ENCODE peak calls at places on chromosomes 1 and 21, in ten cellular contexts. One of them, this sample, is unnamed.
A peak's percentile ranks its signal among the peaks of the same experiment; 100 is the strongest.

GRCh38 chr1:49102752-49103151 is 326.1 kb upstream of the BEND5 start:
- DNase-seq in heart left ventricle: no peak
- DNase-seq in lower leg skin: no peak
- DNase-seq in gastrocnemius medialis: no peak
- DNase-seq in erythroblast: no peak
- DNase-seq in tibial nerve: no peak
- DNase-seq in sigmoid colon: no peak
- DNase-seq in esophagus squamous epithelium: no peak
- DNase-seq in NB4: no peak
- DNase-seq in breast epithelium: no peak
- DNase-seq in this sample: no peak

GRCh38 chr1:83818916-83819315 is 180.0 kb downstream of the TTLL7 start:
- DNase-seq in lower leg skin: no peak
- DNase-seq in erythroblast: peak; percentile 57
- DNase-seq in NB4: peak; percentile 60
- DNase-seq in heart left ventricle: no peak
- DNase-seq in breast epithelium: no peak
- DNase-seq in gastrocnemius medialis: no peak
- DNase-seq in tibial nerve: no peak
- DNase-seq in sigmoid colon: no peak
- DNase-seq in esophagus squamous epithelium: no peak
- DNase-seq in this sample: peak; percentile 71

GRCh38 chr21:43923391-43923790 is 58.4 kb downstream of the AGPAT3 start:
- DNase-seq in lower leg skin: no peak
- DNase-seq in tibial nerve: no peak
- DNase-seq in NB4: no peak
- DNase-seq in gastrocnemius medialis: no peak
- DNase-seq in esophagus squamous epithelium: no peak
- DNase-seq in sigmoid colon: peak; percentile 67
- DNase-seq in erythroblast: no peak
- DNase-seq in breast epithelium: no peak
- DNase-seq in heart left ventricle: no peak
- DNase-seq in this sample: no peak

GRCh38 chr1:175040324-175040910 is 17.2 kb upstream of the MRPS14 start:
- DNase-seq in breast epithelium: no peak
- DNase-seq in tibial nerve: no peak
- DNase-seq in NB4: no peak
- DNase-seq in lower leg skin: no peak
- DNase-seq in heart left ventricle: no peak
- DNase-seq in gastrocnemius medialis: no peak
- DNase-seq in erythroblast: no peak
- DNase-seq in esophagus squamous epithelium: no peak
- DNase-seq in sigmoid colon: no peak
- DNase-seq in this sample: no peak

GRCh38 chr1:223176437-223176836 is 33.4 kb upstream of the TLR5 start:
- DNase-seq in lower leg skin: no peak
- DNase-seq in breast epithelium: no peak
- DNase-seq in esophagus squamous epithelium: no peak
- DNase-seq in tibial nerve: no peak
- DNase-seq in gastrocnemius medialis: no peak
- DNase-seq in erythroblast: no peak
- DNase-seq in NB4: no peak
- DNase-seq in sigmoid colon: no peak
- DNase-seq in heart left ventricle: no peak
- DNase-seq in this sample: no peak

GRCh38 chr1:194338241-194338948 is 1152.0 kb upstream of the B3GALT2 start:
- DNase-seq in heart left ventricle: no peak
- DNase-seq in erythroblast: no peak
- DNase-seq in esophagus squamous epithelium: no peak
- DNase-seq in lower leg skin: no peak
- DNase-seq in NB4: no peak
- DNase-seq in sigmoid colon: no peak
- DNase-seq in tibial nerve: no peak
- DNase-seq in gastrocnemius medialis: no peak
- DNase-seq in breast epithelium: no peak
- DNase-seq in this sample: no peak

GRCh38 chr21:38733973-38734546 is 71.7 kb upstream of the ETS2 start:
- DNase-seq in erythroblast: peak; percentile 56
- DNase-seq in esophagus squamous epithelium: peak; percentile 8
- DNase-seq in breast epithelium: peak; percentile 78
- DNase-seq in heart left ventricle: peak; percentile 89
- DNase-seq in gastrocnemius medialis: peak; percentile 72
- DNase-seq in NB4: peak; percentile 72
- DNase-seq in tibial nerve: peak; percentile 94
- DNase-seq in lower leg skin: peak; percentile 89
- DNase-seq in sigmoid colon: peak; percentile 92
- DNase-seq in this sample: peak; percentile 94

GRCh38 chr1:208048904-208049303 is 138.0 kb upstream of the CD34 start:
- DNase-seq in NB4: peak; percentile 46
- DNase-seq in heart left ventricle: no peak
- DNase-seq in gastrocnemius medialis: no peak
- DNase-seq in breast epithelium: no peak
- DNase-seq in erythroblast: no peak
- DNase-seq in sigmoid colon: no peak
- DNase-seq in esophagus squamous epithelium: no peak
- DNase-seq in tibial nerve: no peak
- DNase-seq in lower leg skin: peak; percentile 73
- DNase-seq in this sample: no peak

GRCh38 chr1:166843769-166844596 is 4.7 kb downstream of the POGK start:
- DNase-seq in erythroblast: no peak
- DNase-seq in NB4: no peak
- DNase-seq in sigmoid colon: no peak
- DNase-seq in gastrocnemius medialis: no peak
- DNase-seq in heart left ventricle: no peak
- DNase-seq in lower leg skin: no peak
- DNase-seq in esophagus squamous epithelium: no peak
- DNase-seq in breast epithelium: no peak
- DNase-seq in tibial nerve: no peak
- DNase-seq in this sample: no peak

GRCh38 chr21:32645261-32646182 is 33.3 kb upstream of the CFAP298 start:
- DNase-seq in esophagus squamous epithelium: no peak
- DNase-seq in sigmoid colon: no peak
- DNase-seq in lower leg skin: no peak
- DNase-seq in tibial nerve: no peak
- DNase-seq in erythroblast: peak; percentile 16
- DNase-seq in breast epithelium: no peak
- DNase-seq in gastrocnemius medialis: no peak
- DNase-seq in heart left ventricle: no peak
- DNase-seq in NB4: no peak
- DNase-seq in this sample: no peak

GRCh38 chr1:218865591-218865990 is 308.1 kb upstream of the LYPLAL1 start:
- DNase-seq in sigmoid colon: no peak
- DNase-seq in heart left ventricle: no peak
- DNase-seq in erythroblast: no peak
- DNase-seq in lower leg skin: no peak
- DNase-seq in breast epithelium: no peak
- DNase-seq in esophagus squamous epithelium: no peak
- DNase-seq in gastrocnemius medialis: no peak
- DNase-seq in NB4: no peak
- DNase-seq in tibial nerve: no peak
- DNase-seq in this sample: no peak

GRCh38 chr1:190011585-190011984 is 466.1 kb downstream of the BRINP3 start:
- DNase-seq in tibial nerve: no peak
- DNase-seq in lower leg skin: no peak
- DNase-seq in breast epithelium: no peak
- DNase-seq in gastrocnemius medialis: no peak
- DNase-seq in sigmoid colon: no peak
- DNase-seq in esophagus squamous epithelium: no peak
- DNase-seq in erythroblast: no peak
- DNase-seq in NB4: no peak
- DNase-seq in heart left ventricle: no peak
- DNase-seq in this sample: no peak

GRCh38 chr1:66231162-66232077 is 302.5 kb upstream of the SGIP1 start:
- DNase-seq in breast epithelium: no peak
- DNase-seq in erythroblast: no peak
- DNase-seq in sigmoid colon: no peak
- DNase-seq in lower leg skin: no peak
- DNase-seq in heart left ventricle: no peak
- DNase-seq in NB4: no peak
- DNase-seq in gastrocnemius medialis: no peak
- DNase-seq in esophagus squamous epithelium: no peak
- DNase-seq in tibial nerve: no peak
- DNase-seq in this sample: no peak

GRCh38 chr21:39633043-39633442 is 20.3 kb downstream of the B3GALT5 start:
- DNase-seq in tibial nerve: no peak
- DNase-seq in breast epithelium: no peak
- DNase-seq in heart left ventricle: no peak
- DNase-seq in sigmoid colon: no peak
- DNase-seq in erythroblast: no peak
- DNase-seq in NB4: no peak
- DNase-seq in esophagus squamous epithelium: no peak
- DNase-seq in lower leg skin: no peak
- DNase-seq in gastrocnemius medialis: no peak
- DNase-seq in this sample: no peak

GRCh38 chr1:109497449-109498160 is 3.7 kb downstream of the CYB561D1 start:
- DNase-seq in tibial nerve: no peak
- DNase-seq in erythroblast: no peak
- DNase-seq in sigmoid colon: no peak
- DNase-seq in breast epithelium: no peak
- DNase-seq in esophagus squamous epithelium: no peak
- DNase-seq in lower leg skin: no peak
- DNase-seq in gastrocnemius medialis: no peak
- DNase-seq in NB4: peak; percentile 59
- DNase-seq in heart left ventricle: no peak
- DNase-seq in this sample: no peak

GRCh38 chr1:226939439-226940028 is 560 bp upstream of the COQ8A start:
- DNase-seq in esophagus squamous epithelium: no peak
- DNase-seq in NB4: no peak
- DNase-seq in gastrocnemius medialis: peak; percentile 73
- DNase-seq in heart left ventricle: peak; percentile 69
- DNase-seq in erythroblast: peak; percentile 86
- DNase-seq in lower leg skin: peak; percentile 56
- DNase-seq in breast epithelium: peak; percentile 41
- DNase-seq in sigmoid colon: peak; percentile 84
- DNase-seq in tibial nerve: no peak
- DNase-seq in this sample: peak; percentile 79

GRCh38 chr1:234604726-234605492 is 5.1 kb downstream of the IRF2BP2 start:
- DNase-seq in breast epithelium: no peak
- DNase-seq in heart left ventricle: no peak
- DNase-seq in NB4: peak; percentile 62
- DNase-seq in gastrocnemius medialis: no peak
- DNase-seq in esophagus squamous epithelium: no peak
- DNase-seq in lower leg skin: no peak
- DNase-seq in sigmoid colon: no peak
- DNase-seq in erythroblast: peak; percentile 94
- DNase-seq in tibial nerve: no peak
- DNase-seq in this sample: no peak

GRCh38 chr1:67290236-67290635 is 17.4 kb upstream of the IL12RB2 start:
- DNase-seq in erythroblast: no peak
- DNase-seq in esophagus squamous epithelium: no peak
- DNase-seq in lower leg skin: no peak
- DNase-seq in NB4: no peak
- DNase-seq in tibial nerve: no peak
- DNase-seq in heart left ventricle: no peak
- DNase-seq in gastrocnemius medialis: no peak
- DNase-seq in sigmoid colon: no peak
- DNase-seq in breast epithelium: no peak
- DNase-seq in this sample: no peak

GRCh38 chr1:172144445-172145060 is 275.9 kb upstream of the C1orf105 start:
- DNase-seq in heart left ventricle: peak; percentile 84
- DNase-seq in breast epithelium: peak; percentile 39
- DNase-seq in tibial nerve: peak; percentile 72
- DNase-seq in sigmoid colon: peak; percentile 96
- DNase-seq in esophagus squamous epithelium: no peak
- DNase-seq in gastrocnemius medialis: peak; percentile 74
- DNase-seq in erythroblast: no peak
- DNase-seq in lower leg skin: peak; percentile 85
- DNase-seq in NB4: no peak
- DNase-seq in this sample: peak; percentile 51

GRCh38 chr1:99852648-99853047 is 2.5 kb downstream of the AGL start:
- DNase-seq in breast epithelium: no peak
- DNase-seq in sigmoid colon: no peak
- DNase-seq in heart left ventricle: no peak
- DNase-seq in esophagus squamous epithelium: no peak
- DNase-seq in tibial nerve: no peak
- DNase-seq in NB4: no peak
- DNase-seq in gastrocnemius medialis: no peak
- DNase-seq in lower leg skin: no peak
- DNase-seq in erythroblast: no peak
- DNase-seq in this sample: no peak

GRCh38 chr1:155052412-155053400 is 1.6 kb downstream of the ADAM15 start:
- DNase-seq in erythroblast: peak; percentile 62
- DNase-seq in sigmoid colon: no peak
- DNase-seq in esophagus squamous epithelium: no peak
- DNase-seq in gastrocnemius medialis: no peak
- DNase-seq in breast epithelium: no peak
- DNase-seq in heart left ventricle: peak; percentile 82
- DNase-seq in tibial nerve: no peak
- DNase-seq in NB4: peak; percentile 69
- DNase-seq in lower leg skin: no peak
- DNase-seq in this sample: peak; percentile 31

GRCh38 chr21:41583274-41583790 is 75.4 kb upstream of the TMPRSS2 start:
- DNase-seq in sigmoid colon: no peak
- DNase-seq in gastrocnemius medialis: no peak
- DNase-seq in esophagus squamous epithelium: no peak
- DNase-seq in heart left ventricle: no peak
- DNase-seq in breast epithelium: peak; percentile 40
- DNase-seq in NB4: no peak
- DNase-seq in lower leg skin: no peak
- DNase-seq in tibial nerve: no peak
- DNase-seq in erythroblast: no peak
- DNase-seq in this sample: peak; percentile 44
- TF ChIP-seq POLR2A in sigmoid colon: no peak
- TF ChIP-seq POLR2A in gastrocnemius medialis: no peak
- TF ChIP-seq POLR2A in esophagus squamous epithelium: no peak
- TF ChIP-seq POLR2A in heart left ventricle: no peak
- TF ChIP-seq POLR2A in breast epithelium: no peak
- TF ChIP-seq POLR2A in NB4: no peak
- TF ChIP-seq POLR2A in lower leg skin: no peak
- TF ChIP-seq POLR2A in tibial nerve: no peak
- TF ChIP-seq POLR2A in erythroblast: no peak
- TF ChIP-seq POLR2A in this sample: no peak

GRCh38 chr1:168834225-168834872 is 105.3 kb upstream of the DPT start:
- DNase-seq in breast epithelium: no peak
- DNase-seq in tibial nerve: no peak
- DNase-seq in sigmoid colon: no peak
- DNase-seq in gastrocnemius medialis: no peak
- DNase-seq in esophagus squamous epithelium: no peak
- DNase-seq in NB4: no peak
- DNase-seq in erythroblast: no peak
- DNase-seq in heart left ventricle: no peak
- DNase-seq in lower leg skin: no peak
- DNase-seq in this sample: no peak
- TF ChIP-seq POLR2A in breast epithelium: no peak
- TF ChIP-seq POLR2A in tibial nerve: no peak
- TF ChIP-seq POLR2A in sigmoid colon: no peak
- TF ChIP-seq POLR2A in gastrocnemius medialis: no peak
- TF ChIP-seq POLR2A in esophagus squamous epithelium: no peak
- TF ChIP-seq POLR2A in NB4: no peak
- TF ChIP-seq POLR2A in erythroblast: no peak
- TF ChIP-seq POLR2A in heart left ventricle: no peak
- TF ChIP-seq POLR2A in lower leg skin: no peak
- TF ChIP-seq POLR2A in this sample: peak; percentile 10

GRCh38 chr1:229133151-229133550 is 137.8 kb upstream of the RAB4A start:
- DNase-seq in NB4: no peak
- DNase-seq in breast epithelium: no peak
- DNase-seq in gastrocnemius medialis: no peak
- DNase-seq in esophagus squamous epithelium: no peak
- DNase-seq in heart left ventricle: no peak
- DNase-seq in lower leg skin: no peak
- DNase-seq in tibial nerve: no peak
- DNase-seq in sigmoid colon: no peak
- DNase-seq in erythroblast: no peak
- DNase-seq in this sample: no peak
- TF ChIP-seq POLR2A in NB4: no peak
- TF ChIP-seq POLR2A in breast epithelium: no peak
- TF ChIP-seq POLR2A in gastrocnemius medialis: no peak
- TF ChIP-seq POLR2A in esophagus squamous epithelium: no peak
- TF ChIP-seq POLR2A in heart left ventricle: no peak
- TF ChIP-seq POLR2A in lower leg skin: no peak
- TF ChIP-seq POLR2A in tibial nerve: no peak
- TF ChIP-seq POLR2A in sigmoid colon: no peak
- TF ChIP-seq POLR2A in erythroblast: no peak
- TF ChIP-seq POLR2A in this sample: no peak

GRCh38 chr1:116485071-116485735 is 85.6 kb downstream of the CD58 start:
- DNase-seq in breast epithelium: peak; percentile 52
- DNase-seq in NB4: peak; percentile 80
- DNase-seq in sigmoid colon: peak; percentile 88
- DNase-seq in esophagus squamous epithelium: no peak
- DNase-seq in erythroblast: peak; percentile 87
- DNase-seq in heart left ventricle: peak; percentile 87
- DNase-seq in lower leg skin: peak; percentile 80
- DNase-seq in gastrocnemius medialis: peak; percentile 80
- DNase-seq in tibial nerve: peak; percentile 79
- DNase-seq in this sample: peak; percentile 96
- TF ChIP-seq POLR2A in breast epithelium: no peak
- TF ChIP-seq POLR2A in NB4: no peak
- TF ChIP-seq POLR2A in sigmoid colon: no peak
- TF ChIP-seq POLR2A in esophagus squamous epithelium: no peak
- TF ChIP-seq POLR2A in erythroblast: no peak
- TF ChIP-seq POLR2A in heart left ventricle: no peak
- TF ChIP-seq POLR2A in lower leg skin: no peak
- TF ChIP-seq POLR2A in gastrocnemius medialis: no peak
- TF ChIP-seq POLR2A in tibial nerve: no peak
- TF ChIP-seq POLR2A in this sample: peak; percentile 74

This sample was measured in Peyer's patch.